ENCODE peak calls at places on chromosomes 6 and 20, in eight cellular contexts. P, W, R, D, J, F, L and S are unnamed samples.

GRCh38 chr20:24163501-24163900 is 174.9 kb upstream of the GGTLC1 start:
- DNase-seq in J (no peak), F (no peak), W (no peak), D (no peak), P (peak), L (no peak), R (no peak), S (no peak)

GRCh38 chr20:61786230-61786629 is 279.5 kb downstream of the TAF4 start:
- DNase-seq in P (no peak), W (no peak), F (no peak), D (no peak), J (no peak), L (no peak), R (no peak), S (no peak)

GRCh38 chr20:50112512-50113419 is at the start of gene UBE2V1:
- DNase-seq in W (peak), P (peak), D (peak), R (peak), F (peak), J (peak), L (peak), S (peak)

GRCh38 chr6:144220031-144220790 is 64.9 kb upstream of the UTRN start:
- DNase-seq in P (no peak), W (no peak), D (no peak), J (no peak), F (no peak), L (no peak), R (no peak), S (no peak)

GRCh38 chr6:38982470-38982869 is 66.1 kb upstream of the GLP1R start:
- DNase-seq in J (no peak), W (no peak), P (no peak), R (no peak), L (no peak), D (peak), F (no peak), S (no peak)

GRCh38 chr20:62914970-62915457 is 11.3 kb downstream of the DIDO1 start:
- DNase-seq in J (peak), W (no peak), D (peak), F (peak), P (peak), L (no peak), R (no peak), S (peak)

GRCh38 chr20:2542361-2542760 is 6.0 kb downstream of the TMC2 start:
- DNase-seq in F (no peak), J (no peak), R (no peak), P (no peak), D (no peak), L (no peak), W (no peak), S (no peak)

GRCh38 chr6:3456794-3457709 is at the start of gene SLC22A23:
- DNase-seq in R (peak), F (peak), P (peak), D (peak), J (peak), W (peak), L (peak), S (peak)

GRCh38 chr20:22984611-22985010 is 50.5 kb upstream of the SSTR4 start:
- DNase-seq in J (no peak), R (no peak), D (no peak), P (no peak), W (no peak), F (no peak), L (no peak), S (no peak)

GRCh38 chr6:118696262-118696661 is 44.9 kb upstream of the CEP85L start:
- DNase-seq in L (no peak), P (no peak), W (no peak), R (no peak), F (no peak), J (no peak), D (no peak), S (no peak)

GRCh38 chr6:35725721-35726438 is 11.0 kb upstream of the ARMC12 start:
- DNase-seq in W (no peak), D (no peak), R (peak), L (peak), F (peak), P (peak), J (no peak), S (no peak)

GRCh38 chr6:36958775-36959554 is 4.4 kb downstream of the PI16 start:
- DNase-seq in P (no peak), W (no peak), R (no peak), D (peak), F (no peak), J (no peak), L (no peak), S (no peak)

GRCh38 chr20:62935968-62936585 is 1.9 kb upstream of the GID8 start:
- DNase-seq in F (no peak), D (no peak), P (no peak), R (no peak), W (no peak), J (no peak), L (no peak), S (no peak)

GRCh38 chr6:31905041-31905440 is 3.2 kb upstream of the ZBTB12 start:
- DNase-seq in W (no peak), D (no peak), J (no peak), P (no peak), L (no peak), R (no peak), F (no peak), S (no peak)

GRCh38 chr6:159730277-159730676 is 3.0 kb downstream of the WTAP start:
- DNase-seq in D (no peak), J (no peak), P (no peak), W (no peak), R (no peak), F (no peak), L (no peak), S (no peak)

GRCh38 chr6:93567164-93567563 is 147.8 kb upstream of the EPHA7 start:
- DNase-seq in F (no peak), D (no peak), L (no peak), W (no peak), P (no peak), R (no peak), J (no peak), S (no peak)

GRCh38 chr6:118709859-118710350 is 58.5 kb upstream of the CEP85L start:
- DNase-seq in R (peak), F (peak), D (peak), J (peak), P (peak), L (no peak), W (peak), S (peak)

GRCh38 chr20:5535211-5535756 is 214.9 kb upstream of the SHLD1 start:
- DNase-seq in F (no peak), L (no peak), W (no peak), D (no peak), P (peak), J (no peak), R (no peak), S (no peak)

GRCh38 chr20:44863661-44864060 is 21.8 kb upstream of the YWHAB start:
- DNase-seq in P (no peak), J (no peak), W (no peak), R (no peak), D (no peak), L (no peak), F (no peak), S (no peak)

GRCh38 chr6:134436281-134436815 is 118.4 kb upstream of the SGK1 start:
- DNase-seq in D (no peak), W (peak), L (no peak), J (peak), P (peak), F (peak), R (no peak), S (no peak)

GRCh38 chr6:134436950-134437349 is 119.0 kb upstream of the SGK1 start:
- DNase-seq in P (no peak), L (no peak), J (no peak), W (no peak), R (no peak), D (no peak), F (no peak), S (no peak)

GRCh38 chr6:134435814-134436280 is 117.9 kb upstream of the SGK1 start:
- DNase-seq in P (no peak), J (no peak), F (no peak), D (no peak), R (no peak), L (no peak), W (no peak), S (no peak)

GRCh38 chr6:134438825-134439224 is 120.9 kb upstream of the SGK1 start:
- DNase-seq in F (no peak), W (no peak), J (no peak), P (no peak), L (no peak), D (peak), R (no peak), S (no peak)

DNA sequence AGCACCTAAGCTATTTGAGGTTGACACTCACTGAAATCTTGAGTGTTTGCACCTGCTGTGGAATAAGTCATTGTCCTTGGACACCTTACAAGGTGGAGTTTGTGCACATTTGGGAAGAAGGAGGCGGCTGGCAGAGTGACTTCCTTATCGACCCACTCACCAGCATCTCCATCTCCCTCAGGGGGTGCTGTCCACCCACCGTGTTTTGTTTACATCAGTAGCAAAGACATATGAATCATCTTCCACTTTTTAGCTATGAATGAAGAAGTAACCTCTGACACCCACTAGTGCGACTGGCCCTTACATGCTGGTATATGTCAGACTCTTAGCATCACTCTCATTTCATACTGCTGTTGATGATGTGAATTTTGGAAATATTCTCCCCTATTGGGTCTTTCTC is 119.5 kb upstream of the SGK1 start:
- DNase-seq in W (peak), D (no peak), L (no peak), R (no peak), F (peak), P (peak), J (no peak), S (no peak)
- TF ChIP-seq CTCF in W (no peak), D (no peak), L (no peak), R (no peak), F (no peak), P (peak), J (no peak), S (no peak)

DNA sequence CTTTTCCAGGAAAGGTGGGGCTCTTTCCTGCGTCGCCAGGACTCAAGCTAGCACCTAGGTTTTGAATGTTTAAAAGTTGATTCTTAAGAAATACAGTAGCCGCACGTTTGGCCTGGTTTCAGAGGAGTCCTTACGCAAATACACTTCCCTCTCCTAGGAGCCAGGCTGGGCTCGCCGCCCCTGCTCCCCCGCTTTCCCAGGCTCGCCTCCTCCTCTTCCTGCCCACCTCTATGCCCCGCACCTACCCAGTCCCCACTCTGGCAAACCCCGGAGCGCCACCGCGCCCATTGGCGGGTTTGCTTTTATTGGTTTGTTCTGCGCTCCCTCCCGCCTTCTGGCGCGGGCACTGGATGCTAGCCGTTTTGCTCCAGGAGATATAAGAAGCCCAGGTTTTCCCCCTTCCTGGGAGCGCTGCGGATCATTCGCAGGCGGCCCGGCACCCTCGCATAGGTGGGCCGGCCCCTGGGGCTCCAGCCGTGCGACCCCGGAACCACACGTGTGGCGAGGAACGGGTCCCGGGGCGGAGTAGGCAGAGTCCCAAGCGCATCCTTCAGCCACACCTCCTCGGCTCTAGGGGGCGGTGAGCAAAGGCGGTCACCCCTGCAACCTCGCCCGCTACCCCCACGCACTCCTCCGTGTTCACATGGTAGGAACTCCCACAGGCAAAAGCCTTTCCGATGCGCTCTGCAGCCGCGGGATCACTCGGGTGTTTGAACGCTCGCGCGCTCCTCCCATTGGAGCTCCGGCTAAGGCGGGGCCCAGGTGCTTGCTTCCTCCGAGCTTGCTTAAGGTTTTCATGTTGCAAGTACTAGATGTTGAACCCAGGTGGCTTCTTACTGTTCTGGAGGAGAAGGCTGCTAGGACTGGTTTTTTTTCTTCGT is 119.0 kb downstream of the RTN4IP1 start:
- DNase-seq in W (peak), R (peak), D (peak), L (no peak), P (peak), J (peak), F (peak), S (peak)
- TF ChIP-seq CTCF in W (peak), R (no peak), D (peak), L (no peak), P (no peak), J (no peak), F (no peak), S (no peak)

DNA sequence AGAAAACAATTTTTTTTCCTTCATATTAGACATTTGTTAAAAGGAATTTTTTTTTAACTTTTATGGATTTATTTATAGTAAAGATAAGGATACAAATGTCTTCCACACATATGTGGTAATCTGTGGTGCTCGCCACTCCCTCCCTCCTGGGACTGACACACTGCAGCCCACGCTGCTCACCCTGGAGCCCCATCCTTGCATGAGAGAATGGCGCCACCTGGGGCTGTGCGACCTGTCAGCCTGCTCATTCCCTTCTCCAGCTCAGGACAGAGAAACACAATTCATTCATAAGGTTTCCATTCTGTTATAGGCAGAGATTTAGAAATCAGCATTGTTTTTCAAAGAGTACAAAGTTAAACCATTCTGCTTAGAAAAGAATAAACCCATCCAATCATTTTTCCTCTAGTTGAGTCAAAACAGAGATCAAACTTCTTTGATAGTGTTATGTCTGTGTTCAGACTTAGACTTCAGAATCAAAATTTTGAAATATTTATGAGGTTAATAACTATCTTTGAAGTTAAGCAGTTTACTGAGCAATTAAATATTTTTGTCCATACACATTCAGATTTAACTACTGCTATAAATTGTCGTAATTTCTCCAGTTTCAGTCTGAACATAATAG is 42.8 kb upstream of the DYNLRB1 start:
- DNase-seq in R (peak), W (peak), F (peak), J (peak), L (peak), P (peak), D (peak), S (peak)
- TF ChIP-seq CTCF in R (no peak), W (peak), F (peak), J (peak), L (peak), P (peak), D (peak), S (no peak)

DNA sequence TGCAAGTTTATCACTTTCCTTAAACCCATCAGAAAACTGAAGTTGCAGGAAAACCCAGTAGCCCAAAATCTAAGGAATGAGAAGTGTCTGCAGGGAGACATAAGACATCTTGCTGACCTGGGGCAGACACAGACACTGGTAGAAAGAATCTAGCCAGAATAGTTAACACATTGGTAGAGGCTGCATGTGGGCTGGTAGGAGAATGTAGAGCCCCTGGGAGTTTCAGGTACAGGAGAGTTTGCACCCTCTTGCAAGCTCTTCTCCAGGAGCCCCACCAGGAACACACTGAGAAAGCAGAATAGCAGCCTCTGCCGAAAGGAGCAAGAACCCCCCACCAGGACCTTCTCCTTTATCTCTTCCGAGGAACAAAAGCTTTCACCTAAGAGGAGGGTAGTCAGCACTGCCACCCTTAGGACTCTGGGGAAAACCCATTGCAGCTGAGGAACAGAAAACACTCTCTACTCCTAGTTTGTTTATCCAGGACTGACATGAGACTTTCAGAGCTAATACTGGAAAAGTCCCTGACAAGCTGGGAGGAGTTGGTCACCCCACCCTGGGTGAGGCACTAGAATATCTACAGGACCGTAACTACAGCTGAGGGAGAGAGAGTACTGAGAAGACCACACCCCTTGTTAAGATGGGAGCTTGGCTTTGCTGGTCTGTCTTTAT is 10.6 kb upstream of the OGFRL1 start:
- DNase-seq in W (no peak), L (no peak), R (no peak), J (no peak), F (no peak), P (no peak), D (no peak), S (no peak)
- TF ChIP-seq CTCF in W (no peak), L (no peak), R (no peak), J (no peak), F (no peak), P (no peak), D (no peak), S (no peak)

GRCh38 chr6:88371480-88371879 is 205.3 kb upstream of the CNR1 start:
- DNase-seq in R (no peak), F (no peak), D (no peak), W (no peak), J (no peak), P (no peak), L (no peak), S (no peak)
- TF ChIP-seq CTCF in R (no peak), F (no peak), D (no peak), W (no peak), J (no peak), P (no peak), L (no peak), S (no peak)

DNA sequence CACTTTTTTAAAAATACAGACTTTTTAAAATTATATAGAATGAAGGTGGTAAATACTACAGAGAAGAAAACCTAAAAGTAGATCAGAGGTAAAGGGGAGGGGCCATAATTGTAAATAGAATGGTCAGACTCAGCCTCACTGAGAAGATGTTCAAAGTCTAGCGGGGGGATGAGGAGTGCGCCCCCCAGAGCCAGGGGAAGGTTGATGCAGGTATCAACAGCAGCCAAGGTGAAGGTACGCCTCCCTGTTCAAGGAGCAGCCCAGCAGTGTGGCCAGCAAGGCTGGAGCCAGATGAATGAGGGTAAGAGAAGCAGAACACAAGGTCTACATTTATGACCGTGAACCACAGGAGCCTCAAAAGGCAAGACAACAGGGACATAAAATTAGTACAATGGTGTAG is 204.1 kb downstream of the PTPRT start:
- DNase-seq in J (no peak), D (no peak), P (no peak), F (no peak), L (no peak), W (no peak), R (no peak), S (no peak)
- TF ChIP-seq CTCF in J (no peak), D (no peak), P (no peak), F (no peak), L (no peak), W (no peak), R (no peak), S (no peak)

GRCh38 chr6:95819461-95819860 is 196.3 kb upstream of the FUT9 start:
- DNase-seq in L (no peak), J (no peak), R (no peak), P (no peak), W (no peak), D (no peak), F (no peak), S (no peak)

GRCh38 chr6:95815389-95816056 is 200.3 kb upstream of the FUT9 start:
- DNase-seq in D (no peak), F (no peak), J (no peak), W (no peak), L (peak), R (no peak), P (no peak), S (no peak)

GRCh38 chr6:95819939-95820338 is 195.8 kb upstream of the FUT9 start:
- DNase-seq in R (no peak), L (no peak), W (no peak), D (peak), J (no peak), P (no peak), F (peak), S (no peak)
- TF ChIP-seq CTCF in R (no peak), L (no peak), W (no peak), D (peak), J (no peak), P (peak), F (no peak), S (peak)